ENCODE peak calls at places on chromosomes 11 and 22, in five cellular contexts. E is HFFc6, X is dorsolateral prefrontal cortex, N is coronary artery, R is RWPE1. S is an unnamed sample.

GRCh38 chr11:110736158-110736553 is 23.9 kb upstream of the ARHGAP20 start:
- DNase-seq in E (no peak), X (no peak), N (no peak), R (no peak), S (no peak)

GRCh38 chr11:12127206-12127898 is 17.0 kb downstream of the MICAL2 start:
- DNase-seq in E (no peak), X (peak), N (no peak), R (no peak), S (no peak)

GRCh38 chr11:2240834-2241233 is 29.6 kb downstream of the ASCL2 start:
- DNase-seq in E (no peak), X (no peak), N (no peak), R (no peak), S (no peak)

GRCh38 chr11:69374110-69374981 is 80.4 kb downstream of the MYEOV start:
- DNase-seq in E (no peak), X (no peak), N (peak), R (no peak), S (no peak)

GRCh38 chr22:44686873-44687600 is 15.0 kb upstream of the PRR5 start:
- DNase-seq in E (no peak), X (no peak), N (no peak), R (no peak), S (no peak)

GRCh38 chr11:33329705-33330329 is 72.6 kb downstream of the HIPK3 start:
- DNase-seq in E (peak), X (no peak), N (no peak), R (peak), S (peak)

GRCh38 chr11:57649826-57650738 is at the start of gene YPEL4:
- DNase-seq in E (peak), X (peak), N (peak), R (peak), S (peak)

GRCh38 chr11:47101452-47101851 is 75.2 kb downstream of the ARFGAP2 start:
- DNase-seq in E (no peak), X (no peak), N (no peak), R (no peak), S (no peak)

GRCh38 chr11:33930317-33931021 is 38.6 kb upstream of the LMO2 start:
- DNase-seq in E (no peak), X (no peak), N (no peak), R (no peak), S (peak)

GRCh38 chr11:79363861-79364378 is 76.9 kb downstream of the TENM4 start:
- DNase-seq in E (no peak), X (no peak), N (no peak), R (peak), S (no peak)

GRCh38 chr22:46764140-46764680 is 1.8 kb downstream of the TBC1D22A start:
- DNase-seq in E (no peak), X (no peak), N (no peak), R (no peak), S (no peak)

GRCh38 chr11:67636962-67637361 is 2.6 kb downstream of the TBX10 start:
- DNase-seq in E (no peak), X (no peak), N (no peak), R (no peak), S (no peak)

GRCh38 chr11:4064278-4064955 is 30.2 kb upstream of the RRM1 start:
- DNase-seq in E (no peak), X (no peak), N (no peak), R (no peak), S (no peak)
- TF ChIP-seq CTCF in E (no peak), X (no peak), N (no peak), R (no peak), S (no peak)

GRCh38 chr11:119000906-119001305 is 3.0 kb downstream of the CENATAC start:
- DNase-seq in E (peak), X (no peak), N (no peak), R (no peak), S (no peak)

GRCh38 chr11:118997627-118998387 is at the start of gene CENATAC:
- DNase-seq in E (peak), X (peak), N (peak), R (peak), S (peak)

GRCh38 chr11:118998822-118999221 is 884 bp downstream of the CENATAC start:
- DNase-seq in E (peak), X (no peak), N (no peak), R (peak), S (peak)

GRCh38 chr11:118998388-118998717 is 415 bp downstream of the CENATAC start:
- DNase-seq in E (no peak), X (no peak), N (no peak), R (no peak), S (no peak)

DNA sequence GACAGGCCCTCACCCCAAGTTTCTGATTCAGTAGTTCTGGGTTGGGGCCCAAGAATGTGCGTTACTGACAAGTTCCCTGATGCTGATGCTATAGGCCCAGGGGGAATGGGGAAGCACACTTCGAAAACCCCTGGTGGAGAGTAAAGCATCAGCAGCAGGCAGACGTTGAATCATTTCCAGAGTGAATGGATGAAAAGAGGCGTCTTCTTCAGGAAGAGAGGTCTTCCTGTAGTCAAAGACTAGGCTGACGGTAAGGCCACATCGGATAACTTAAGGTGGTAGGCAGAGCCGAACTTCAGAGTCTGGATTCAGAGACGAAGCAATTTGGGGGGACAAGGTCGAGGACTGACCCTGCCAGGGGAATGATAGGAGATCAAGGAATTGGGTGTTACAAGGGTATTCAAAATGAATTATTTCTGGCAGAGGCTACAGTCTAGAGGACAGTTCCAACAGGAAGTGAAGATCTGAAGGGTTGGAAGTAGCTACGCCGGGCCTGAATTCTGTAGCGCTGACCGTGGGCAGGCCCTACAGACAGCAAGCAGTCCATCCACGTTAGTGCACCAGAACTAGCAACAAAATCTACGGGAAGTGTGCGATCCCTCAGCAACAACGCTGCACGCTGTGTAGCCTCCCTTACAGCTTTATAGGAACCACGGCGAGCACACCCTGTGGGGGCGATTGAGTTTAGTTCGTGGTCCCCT is 862 bp upstream of the CENATAC start:
- DNase-seq in E (no peak), X (no peak), N (no peak), R (no peak), S (no peak)
- TF ChIP-seq CTCF in E (peak), X (no peak), N (no peak), R (no peak), S (peak)

GRCh38 chr11:71425409-71425808 is 22.8 kb downstream of the DHCR7 start:
- DNase-seq in E (no peak), X (no peak), N (no peak), R (no peak), S (no peak)
- TF ChIP-seq CTCF in E (peak), X (no peak), N (no peak), R (no peak), S (no peak)

DNA sequence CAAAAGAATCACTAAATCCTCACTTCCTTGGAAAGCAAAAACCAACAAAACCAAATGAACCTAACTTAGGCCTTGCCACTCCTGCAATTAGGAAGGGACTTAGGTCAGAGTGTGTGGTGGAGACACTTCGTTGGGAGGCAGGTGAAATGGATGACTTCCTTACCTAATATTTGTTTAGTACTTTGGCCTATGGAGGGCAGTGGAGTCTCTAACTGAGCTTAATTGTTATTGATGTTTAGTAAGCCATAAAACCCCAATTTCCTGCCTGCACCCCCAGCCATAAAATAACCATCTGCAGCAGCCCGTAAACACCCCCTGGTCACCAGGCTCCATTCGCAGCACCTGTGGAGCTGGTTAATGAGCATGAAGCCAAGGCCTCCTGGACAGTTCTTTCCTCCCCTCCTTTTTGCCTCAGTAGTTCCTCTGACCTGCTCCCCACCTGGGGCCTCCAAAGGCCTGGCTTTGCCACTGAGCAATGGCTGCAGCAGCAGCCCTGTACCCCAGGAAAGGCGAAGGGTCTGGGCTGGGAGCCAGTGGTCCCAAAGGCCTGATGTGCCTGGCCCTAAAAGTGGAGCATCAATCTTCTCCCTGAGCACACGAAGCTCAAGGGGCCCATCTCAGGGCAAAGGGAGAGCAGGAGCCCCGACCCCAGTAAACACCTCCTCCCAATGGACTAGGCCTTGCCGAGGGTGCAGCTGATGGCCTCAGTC is 15.6 kb upstream of the SYT13 start:
- DNase-seq in E (no peak), X (no peak), N (no peak), R (no peak), S (no peak)
- TF ChIP-seq CTCF in E (no peak), X (no peak), N (no peak), R (no peak), S (no peak)

DNA sequence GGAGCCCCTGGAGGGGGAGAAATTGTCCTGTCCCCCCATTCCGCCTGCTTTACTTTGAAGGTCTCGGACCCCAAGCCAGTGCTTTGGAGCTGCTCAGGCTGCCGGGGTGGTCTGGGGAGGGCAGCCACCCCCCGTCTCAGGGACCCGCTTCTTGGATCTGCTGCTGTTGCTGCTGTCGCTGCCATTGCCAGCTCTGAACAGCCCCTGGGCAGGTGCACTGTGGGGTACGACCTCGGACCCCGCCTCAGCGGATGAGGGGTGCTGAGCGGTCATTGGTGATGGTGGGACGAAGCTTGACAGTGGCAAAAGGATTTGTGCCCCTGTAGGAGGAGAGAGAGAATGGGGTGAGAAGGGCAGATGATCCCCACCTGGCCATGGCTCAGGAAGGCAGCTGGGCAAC is 1.1 kb upstream of the SLC16A8 start:
- DNase-seq in E (no peak), X (no peak), N (no peak), R (no peak), S (no peak)
- TF ChIP-seq CTCF in E (no peak), X (no peak), N (no peak), R (no peak), S (no peak)

DNA sequence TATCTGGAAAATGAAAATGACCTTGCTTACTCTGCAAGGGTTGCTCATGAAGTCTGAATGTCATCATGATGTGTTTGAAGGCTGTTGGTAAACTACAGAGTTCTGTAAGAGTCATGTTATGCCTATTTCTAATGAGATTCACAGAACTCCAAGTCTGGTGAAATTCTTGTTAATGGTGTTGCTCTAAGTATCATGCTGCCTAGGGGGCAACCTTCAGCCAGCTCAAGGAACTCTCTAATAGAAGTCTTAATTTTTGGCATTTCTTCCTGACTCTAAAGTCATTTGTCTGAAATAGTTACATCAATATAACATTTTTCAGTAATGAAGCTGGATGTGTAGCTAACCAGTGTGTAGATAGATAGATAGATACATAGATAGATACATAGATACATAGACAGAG is 302.8 kb downstream of the FAT3 start:
- DNase-seq in E (no peak), X (no peak), N (no peak), R (no peak), S (peak)
- TF ChIP-seq CTCF in E (no peak), X (no peak), N (no peak), R (no peak), S (no peak)

S was measured in MCF 10A.